ENCODE peak calls at places on chromosomes 2 and 18, in seven cellular contexts. E is HepG2, V is GM12878, Q is HCT116, Y is H1, G is K562, L is SK-N-SH. T is an unnamed sample.

GRCh38 chr2:230423851-230424458 is 8.0 kb downstream of the SP100 start:
- DNase-seq in E (peak; percentile 79), V (no peak), G (no peak), Y (no peak), L (no peak), Q (no peak), T (no peak)

GRCh38 chr2:186848873-186849578 is at the start of gene ZSWIM2:
- DNase-seq in L (peak; percentile 78), Q (no peak), G (no peak), E (peak; percentile 19), Y (peak; percentile 72), V (no peak), T (no peak)

GRCh38 chr18:63762518-63762917 is 12.7 kb upstream of the SERPINB7 start:
- DNase-seq in Y (no peak), L (no peak), G (no peak), Q (no peak), E (no peak), V (no peak), T (no peak)

GRCh38 chr2:88871336-88871735 is 179.9 kb downstream of the RPIA start:
- DNase-seq in L (no peak), Q (no peak), Y (no peak), G (no peak), V (no peak), E (no peak), T (no peak)

GRCh38 chr18:32177530-32177929 is 12.3 kb upstream of the MEP1B start:
- DNase-seq in V (no peak), L (no peak), Q (no peak), Y (no peak), G (no peak), E (no peak), T (no peak)

GRCh38 chr2:28002181-28002580 is 111.7 kb downstream of the BABAM2 start:
- DNase-seq in L (no peak), E (no peak), V (no peak), G (no peak), Q (no peak), Y (no peak), T (no peak)

GRCh38 chr2:161946489-161947107 is 127.4 kb downstream of the DPP4 start:
- DNase-seq in L (no peak), E (peak; percentile 18), G (no peak), V (no peak), Q (peak; percentile 38), Y (no peak), T (peak; percentile 25)

GRCh38 chr18:58288922-58289797 is 245.1 kb downstream of the NEDD4L start:
- DNase-seq in Y (no peak), E (no peak), L (no peak), G (no peak), Q (no peak), V (no peak), T (no peak)

GRCh38 chr2:182077451-182078142 is 91.9 kb downstream of the PPP1R1C start:
- DNase-seq in Q (peak; percentile 81), V (no peak), E (peak; percentile 79), G (peak; percentile 7), L (peak; percentile 28), Y (no peak), T (peak; percentile 72)

GRCh38 chr2:241111443-241111810 is 9.3 kb upstream of the MTERF4 start:
- DNase-seq in L (no peak), Q (no peak), E (no peak), G (no peak), Y (no peak), V (no peak), T (no peak)
- TF ChIP-seq SIN3A in L (no peak), Q (no peak), E (no peak), G (no peak), Y (no peak), V (no peak), T (no peak)

GRCh38 chr2:133209325-133209724 is 358.9 kb downstream of the NCKAP5 start:
- DNase-seq in L (no peak), Q (no peak), V (no peak), G (no peak), E (no peak), Y (no peak), T (no peak)

GRCh38 chr2:133218204-133218603 is 350.1 kb downstream of the NCKAP5 start:
- DNase-seq in E (no peak), Y (no peak), V (no peak), Q (no peak), L (no peak), G (no peak), T (no peak)

GRCh38 chr2:133215477-133215876 is 352.8 kb downstream of the NCKAP5 start:
- DNase-seq in G (no peak), Q (no peak), E (no peak), Y (no peak), V (no peak), L (no peak), T (no peak)

GRCh38 chr2:133213651-133214050 is 354.6 kb downstream of the NCKAP5 start:
- DNase-seq in L (no peak), V (no peak), Y (no peak), Q (no peak), E (no peak), G (no peak), T (no peak)
- TF ChIP-seq SIN3A in L (no peak), V (no peak), Y (no peak), Q (no peak), E (no peak), G (no peak), T (no peak)

GRCh38 chr2:119315241-119315925 is 51.3 kb downstream of the C2orf76 start:
- DNase-seq in Q (no peak), Y (no peak), G (no peak), L (no peak), V (no peak), E (peak; percentile 52), T (no peak)
- TF ChIP-seq SIN3A in Q (no peak), Y (no peak), G (no peak), L (no peak), V (no peak), E (no peak), T (no peak)

GRCh38 chr2:132678498-132678897 is 8.5 kb upstream of the LYPD1 start:
- DNase-seq in L (no peak), Q (no peak), Y (no peak), G (no peak), V (no peak), E (no peak), T (no peak)
- TF ChIP-seq SIN3A in L (no peak), Q (no peak), Y (no peak), G (no peak), V (no peak), E (no peak), T (no peak)

DNA sequence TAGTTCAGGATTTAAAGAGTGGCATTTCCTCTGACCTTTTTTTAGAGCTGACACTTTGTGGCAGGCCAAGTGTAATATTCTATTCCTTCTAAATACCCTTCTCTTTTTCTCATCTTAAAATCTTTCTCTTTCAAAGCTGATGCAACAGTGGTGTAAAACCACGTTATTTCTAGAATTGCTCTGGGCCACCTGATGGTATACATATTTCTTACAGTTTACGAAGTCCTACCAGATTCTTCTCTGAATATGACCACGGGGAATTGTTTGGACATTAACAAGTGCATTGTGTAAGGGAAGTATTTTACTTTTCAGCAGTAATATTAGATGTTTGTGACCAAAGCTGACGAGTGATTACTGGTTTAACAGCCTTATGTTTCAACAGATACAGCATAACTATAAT is 109.9 kb downstream of the PTPRM start:
- DNase-seq in L (no peak), E (no peak), Y (no peak), V (no peak), Q (no peak), G (no peak), T (no peak)
- TF ChIP-seq SIN3A in L (no peak), E (no peak), Y (no peak), V (no peak), Q (no peak), G (no peak), T (no peak)